ENCODE peak calls at places on chromosomes 16 and 17, in seven cellular contexts. F is AG04450, N is lung, D is kidney, X is psoas muscle, V is neural progenitor cell, U is uterus. K is an unnamed sample.

GRCh38 chr16:28204211-28204610 is 7.6 kb downstream of the XPO6 start:
- DNase-seq in N (no peak), X (no peak), V (no peak), D (no peak), U (no peak), F (no peak), K (no peak)

GRCh38 chr17:49996495-49997255 is 1.7 kb upstream of the DLX3 start:
- DNase-seq in N (peak), F (no peak), X (peak), V (peak), D (peak), U (peak), K (peak)

GRCh38 chr17:72587773-72588511 is 467.1 kb downstream of the SOX9 start:
- DNase-seq in X (no peak), D (no peak), V (no peak), U (no peak), F (no peak), N (no peak), K (no peak)

GRCh38 chr17:77285594-77286390 is 145.0 kb downstream of the SEC14L1 start:
- DNase-seq in D (peak), F (peak), N (peak), V (no peak), X (peak), U (no peak), K (peak)

GRCh38 chr16:15899538-15900100 is 11.2 kb upstream of the CEP20 start:
- DNase-seq in F (peak), X (no peak), D (peak), U (no peak), V (no peak), N (peak), K (no peak)

GRCh38 chr16:66516172-66516807 is 33.6 kb downstream of the TK2 start:
- DNase-seq in V (no peak), X (no peak), U (no peak), N (no peak), D (no peak), F (no peak), K (no peak)

GRCh38 chr17:32870969-32871368 is 6.0 kb downstream of the MYO1D start:
- DNase-seq in D (no peak), V (no peak), U (no peak), F (no peak), X (peak), N (no peak), K (no peak)

GRCh38 chr16:80759419-80760162 is 44.8 kb downstream of the CDYL2 start:
- DNase-seq in V (no peak), U (no peak), X (no peak), F (no peak), N (no peak), D (no peak), K (no peak)

GRCh38 chr17:72714357-72714966 is 378.0 kb downstream of the SLC39A11 start:
- DNase-seq in U (no peak), N (no peak), D (no peak), V (no peak), F (no peak), X (no peak), K (no peak)

GRCh38 chr17:65533855-65534457 is 27.5 kb downstream of the AXIN2 start:
- DNase-seq in X (no peak), U (no peak), D (no peak), F (no peak), N (no peak), V (no peak), K (no peak)

GRCh38 chr17:80640379-80641071 is 95.9 kb downstream of the RPTOR start:
- DNase-seq in N (no peak), X (peak), U (no peak), V (no peak), F (no peak), D (no peak), K (no peak)

GRCh38 chr16:88787579-88788314 is 2.7 kb upstream of the PIEZO1 start:
- DNase-seq in F (no peak), X (peak), U (no peak), V (no peak), N (no peak), D (no peak), K (no peak)

GRCh38 chr17:44174427-44174826 is 3.9 kb downstream of the ASB16 start:
- DNase-seq in N (no peak), D (no peak), V (no peak), U (no peak), X (no peak), F (no peak), K (no peak)

GRCh38 chr17:3576970-3577369 is 19.4 kb upstream of the TRPV3 start:
- DNase-seq in U (no peak), V (no peak), N (no peak), X (no peak), D (peak), F (no peak), K (no peak)

GRCh38 chr17:63542942-63543821 is 7.1 kb upstream of the DCAF7 start:
- DNase-seq in N (no peak), D (no peak), F (no peak), V (no peak), U (no peak), X (no peak), K (no peak)

GRCh38 chr17:19003966-19004600 is 481 bp downstream of the FAM83G start:
- DNase-seq in X (no peak), N (no peak), F (no peak), V (peak), D (peak), U (peak), K (no peak)

GRCh38 chr17:31093866-31094599 is 744 bp upstream of the NF1 start:
- DNase-seq in X (no peak), U (no peak), D (no peak), N (no peak), V (no peak), F (no peak), K (peak)

GRCh38 chr17:83065660-83066542 is 13.5 kb upstream of the METRNL start:
- DNase-seq in X (peak), N (no peak), D (peak), U (peak), F (no peak), V (no peak), K (peak)

GRCh38 chr17:78127888-78128615 is 503 bp downstream of the TMC6 start:
- DNase-seq in U (no peak), D (peak), N (no peak), X (no peak), V (peak), F (no peak), K (peak)

GRCh38 chr17:66915204-66915611 is 49.3 kb upstream of the CACNG4 start:
- DNase-seq in D (no peak), V (peak), N (peak), X (peak), U (no peak), F (no peak), K (peak)

GRCh38 chr17:51692917-51693316 is 432.6 kb downstream of the UTP18 start:
- DNase-seq in X (no peak), F (no peak), V (peak), N (no peak), D (no peak), U (no peak), K (no peak)

GRCh38 chr17:1532836-1533602 is 16.6 kb upstream of the INPP5K start:
- DNase-seq in D (no peak), N (no peak), F (no peak), U (no peak), X (peak), V (peak), K (peak)

GRCh38 chr17:34435182-34435928 is 72.3 kb upstream of the CCL1 start:
- DNase-seq in X (no peak), N (no peak), F (no peak), U (no peak), D (no peak), V (no peak), K (no peak)

GRCh38 chr17:47275245-47275984 is 21.8 kb downstream of the ITGB3 start:
- DNase-seq in N (peak), V (peak), X (peak), U (peak), F (peak), D (peak), K (no peak)

GRCh38 chr16:67260426-67261063 is 11.8 kb downstream of the SLC9A5 start:
- DNase-seq in N (no peak), D (no peak), V (peak), F (no peak), X (peak), U (no peak), K (peak)

GRCh38 chr16:26665166-26665939 is 401.4 kb upstream of the C16orf82 start:
- DNase-seq in V (no peak), U (no peak), N (no peak), D (no peak), F (no peak), X (no peak), K (peak)

GRCh38 chr17:70307430-70307829 is 138.1 kb downstream of the KCNJ2 start:
- DNase-seq in U (no peak), V (no peak), X (peak), F (no peak), D (no peak), N (no peak), K (no peak)

GRCh38 chr16:64738321-64738960 is 383.4 kb downstream of the CDH11 start:
- DNase-seq in V (no peak), F (peak), U (no peak), N (no peak), X (no peak), D (no peak), K (no peak)

GRCh38 chr16:59296888-59297287 is 562.8 kb upstream of the GOT2 start:
- DNase-seq in N (no peak), V (peak), U (no peak), F (no peak), D (no peak), X (no peak), K (no peak)

GRCh38 chr17:47707056-47707791 is 13.3 kb downstream of the TBKBP1 start:
- DNase-seq in D (peak), F (no peak), X (no peak), N (no peak), U (no peak), V (no peak), K (no peak)

GRCh38 chr16:10995555-10995954 is 51.2 kb downstream of the CLEC16A start:
- DNase-seq in F (no peak), D (no peak), N (no peak), U (no peak), V (no peak), X (no peak), K (no peak)

GRCh38 chr16:72240949-72241348 is 69.0 kb upstream of the PMFBP1 start:
- DNase-seq in N (no peak), X (no peak), V (no peak), U (no peak), F (no peak), D (no peak), K (no peak)

GRCh38 chr17:80866050-80866793 is 125.4 kb upstream of the CHMP6 start:
- DNase-seq in N (peak), D (peak), X (peak), U (peak), V (peak), F (peak), K (peak)

GRCh38 chr17:5561736-5562135 is 22.6 kb downstream of the NLRP1 start:
- DNase-seq in N (no peak), X (no peak), U (no peak), D (no peak), V (peak), F (no peak), K (no peak)

GRCh38 chr16:28321700-28322411 is 29.5 kb downstream of the SBK1 start:
- DNase-seq in V (peak), F (no peak), D (peak), U (no peak), X (no peak), N (no peak), K (peak)

GRCh38 chr16:83187404-83187803 is 560.6 kb downstream of the CDH13 start:
- DNase-seq in F (peak), U (no peak), X (no peak), N (no peak), D (no peak), V (no peak), K (no peak)

GRCh38 chr17:40361063-40361924 is 3.2 kb downstream of the GJD3 start:
- DNase-seq in X (peak), V (no peak), D (no peak), U (no peak), F (no peak), N (no peak), K (no peak)

GRCh38 chr16:46972971-46973456 is 460 bp downstream of the DNAJA2 start:
- DNase-seq in N (peak), U (peak), X (peak), F (no peak), D (peak), V (peak), K (peak)

GRCh38 chr17:44318077-44318892 is 6.3 kb downstream of the SLC25A39 start:
- DNase-seq in N (no peak), V (no peak), U (no peak), F (no peak), D (no peak), X (no peak), K (peak)

GRCh38 chr17:54948380-54948779 is 20.1 kb downstream of the COX11 start:
- DNase-seq in X (no peak), F (peak), N (no peak), D (no peak), V (no peak), U (no peak), K (no peak)

GRCh38 chr17:62062936-62063335 is 2.1 kb downstream of the MED13 start:
- DNase-seq in U (no peak), N (no peak), V (no peak), D (no peak), F (no peak), X (no peak), K (no peak)
- H3K4me3 ChIP-seq in U (peak), N (no peak), V (peak), D (peak), F (peak), X (peak), K (no peak)

DNA sequence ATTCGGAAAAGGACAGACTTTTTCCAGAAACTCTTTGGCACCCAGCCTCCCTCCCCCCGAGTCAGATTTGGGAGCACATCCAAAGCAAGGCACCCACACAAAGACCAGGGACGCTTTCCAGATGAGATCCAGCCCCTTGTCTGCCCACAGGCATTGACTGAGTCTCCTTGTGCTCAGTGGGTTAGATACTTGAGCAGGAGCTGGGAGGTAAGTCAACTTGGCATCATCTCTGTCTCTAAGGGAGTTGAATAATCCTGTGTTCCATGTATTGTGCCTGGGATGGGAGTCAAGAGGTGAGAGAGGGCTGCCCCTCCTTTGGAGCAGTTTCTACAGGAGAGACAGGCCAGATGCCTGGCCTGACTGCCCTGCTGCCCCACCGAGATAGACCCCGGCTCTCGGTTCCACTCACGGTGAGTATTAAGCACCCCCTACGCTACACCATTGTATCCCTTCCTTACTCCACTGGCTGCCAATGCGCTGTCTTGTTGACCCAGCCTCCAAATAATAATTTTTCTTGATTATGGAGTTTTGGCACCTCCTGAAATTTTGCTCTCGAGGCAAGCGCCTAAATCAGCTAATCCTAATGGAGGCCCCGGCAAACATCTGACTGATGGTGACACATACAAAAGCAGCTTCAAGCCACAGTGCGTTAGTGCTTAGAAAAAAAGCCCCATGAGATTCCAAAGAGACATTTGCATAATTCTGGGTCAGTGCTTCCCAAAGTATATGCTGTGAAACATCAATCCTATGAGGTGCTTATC is 29.6 kb upstream of the MAP3K14 start:
- DNase-seq in D (no peak), N (peak), U (peak), X (no peak), V (no peak), F (no peak), K (no peak)
- H3K27ac ChIP-seq in D (peak), N (peak), U (peak), X (peak), V (no peak), F (peak), K (no peak)

GRCh38 chr17:79609175-79609589 is 1.7 kb downstream of the RBFOX3 start:
- DNase-seq in X (no peak), N (no peak), V (peak), D (no peak), U (no peak), F (no peak), K (no peak)

GRCh38 chr17:79609616-79610150 is 1.2 kb downstream of the RBFOX3 start:
- DNase-seq in D (no peak), F (no peak), N (no peak), V (peak), U (no peak), X (no peak), K (peak)

GRCh38 chr17:79607941-79608728 is 2.7 kb downstream of the RBFOX3 start:
- DNase-seq in X (no peak), U (peak), F (no peak), N (no peak), V (peak), D (no peak), K (peak)

GRCh38 chr17:79608729-79609039 is 2.2 kb downstream of the RBFOX3 start:
- DNase-seq in F (no peak), N (no peak), D (no peak), V (no peak), X (no peak), U (no peak), K (peak)

GRCh38 chr17:79610151-79610645 is 653 bp downstream of the RBFOX3 start:
- DNase-seq in V (no peak), U (no peak), N (no peak), D (no peak), F (no peak), X (no peak), K (peak)
- H3K4me3 ChIP-seq in V (peak), U (peak), N (no peak), D (no peak), F (no peak), X (no peak), K (peak)

GRCh38 chr16:85146532-85146797 is 34.2 kb upstream of the CIBAR2 start:
- DNase-seq in D (no peak), U (no peak), V (no peak), N (no peak), X (no peak), F (no peak), K (no peak)

GRCh38 chr16:85145734-85146531 is 33.7 kb upstream of the CIBAR2 start:
- DNase-seq in F (no peak), D (peak), X (no peak), N (no peak), U (no peak), V (no peak), K (peak)

GRCh38 chr16:85148959-85149358 is 36.7 kb upstream of the CIBAR2 start:
- DNase-seq in X (no peak), V (no peak), U (no peak), F (no peak), N (no peak), D (no peak), K (no peak)

GRCh38 chr16:85145188-85145587 is 32.9 kb upstream of the CIBAR2 start:
- DNase-seq in D (no peak), F (no peak), V (no peak), U (no peak), N (no peak), X (no peak), K (no peak)

DNA sequence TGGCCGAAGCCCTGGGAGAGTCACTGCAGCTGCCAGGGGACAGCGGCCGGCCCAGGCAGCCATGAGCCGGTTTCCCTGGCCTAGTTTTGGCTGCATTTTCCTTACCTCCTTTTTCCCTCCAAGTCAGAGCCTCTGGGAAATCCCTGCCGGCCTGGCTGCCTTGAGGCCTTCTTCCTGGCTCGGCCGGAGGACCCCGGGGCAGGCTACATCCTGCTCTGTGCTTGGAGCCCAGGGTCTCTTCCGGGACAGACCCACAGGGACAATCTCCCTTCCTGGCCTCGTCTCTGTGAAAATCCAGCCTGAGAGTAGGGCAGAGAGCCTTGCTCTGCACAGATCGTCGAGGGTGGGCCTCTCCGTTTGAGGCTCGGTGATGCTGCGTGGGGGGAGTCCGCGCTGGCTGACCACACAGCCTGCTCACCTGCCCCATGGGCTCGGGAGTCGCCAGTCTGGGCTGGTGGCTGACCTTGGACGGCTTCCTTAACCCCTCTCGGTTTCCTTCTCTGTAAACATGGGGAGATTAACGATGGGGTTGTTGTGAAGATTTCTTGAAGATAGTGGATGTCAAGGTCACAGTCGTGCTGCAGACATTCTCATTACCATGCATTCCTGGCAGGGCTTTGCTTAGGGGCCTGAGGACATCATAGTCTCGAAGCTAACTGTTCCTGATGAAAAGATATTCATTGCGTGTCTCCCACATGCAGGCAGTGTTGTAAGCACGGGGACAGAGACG is 34.8 kb upstream of the CIBAR2 start:
- DNase-seq in N (no peak), V (no peak), X (peak), D (peak), U (no peak), F (no peak), K (peak)
- H3K27ac ChIP-seq in N (peak), V (no peak), X (peak), D (peak), U (peak), F (no peak), K (peak)

GRCh38 chr17:353213-353837 is 718 bp upstream of the RPH3AL start:
- DNase-seq in X (no peak), N (no peak), F (no peak), D (no peak), U (no peak), V (no peak), K (no peak)

GRCh38 chr17:351436-351713 is 1.2 kb downstream of the RPH3AL start:
- DNase-seq in X (no peak), V (no peak), N (no peak), F (no peak), U (no peak), D (no peak), K (no peak)

GRCh38 chr17:352421-353212 is at the start of gene RPH3AL:
- DNase-seq in U (no peak), D (peak), F (no peak), X (peak), N (peak), V (peak), K (peak)

GRCh38 chr17:350706-351435 is 1.7 kb downstream of the RPH3AL start:
- DNase-seq in V (no peak), X (peak), U (peak), D (peak), N (peak), F (no peak), K (no peak)

GRCh38 chr17:351875-352420 is 659 bp downstream of the RPH3AL start:
- DNase-seq in F (no peak), N (no peak), U (no peak), X (peak), D (no peak), V (no peak), K (no peak)
- H3K4me3 ChIP-seq in F (no peak), N (no peak), U (no peak), X (peak), D (peak), V (no peak), K (peak)